ENCODE peak calls at places on chromosomes 2 and 18, in seven cellular contexts. X is HFFc6; R is fibroblast of pulmonary artery; I is naive thymus-derived CD4-positive, alpha-beta T cell; U is ascending aorta; H is naive B cell; Z is iris pigment epithelial cell. D is an unnamed sample.

GRCh38 chr2:42116195-42117181 is 52.7 kb upstream of the EML4 start:
- DNase-seq in H (no peak), X (peak), I (no peak), U (no peak), R (peak), Z (peak), D (no peak)

GRCh38 chr2:174145827-174146226 is 102.5 kb downstream of the OLA1 start:
- DNase-seq in H (no peak), U (no peak), Z (peak), I (no peak), X (no peak), R (peak), D (no peak)

GRCh38 chr18:56702946-56703345 is 51.8 kb downstream of the WDR7 start:
- DNase-seq in Z (peak), R (peak), U (no peak), X (peak), I (peak), H (peak), D (no peak)

GRCh38 chr2:233375490-233376314 is 21.4 kb downstream of the DGKD start:
- DNase-seq in R (no peak), X (no peak), U (peak), Z (no peak), H (no peak), I (no peak), D (no peak)

GRCh38 chr2:29942711-29943110 is 21.3 kb upstream of the ALK start:
- DNase-seq in R (no peak), H (no peak), X (no peak), Z (no peak), I (no peak), U (no peak), D (no peak)

GRCh38 chr2:222483513-222484039 is 59.2 kb downstream of the SGPP2 start:
- DNase-seq in H (no peak), Z (no peak), R (no peak), I (no peak), X (no peak), U (no peak), D (no peak)

GRCh38 chr18:12317664-12318333 is 9.8 kb downstream of the TUBB6 start:
- DNase-seq in X (peak), H (peak), I (no peak), U (no peak), R (peak), Z (peak), D (no peak)

GRCh38 chr2:207091928-207092327 is 73.8 kb downstream of the KLF7 start:
- DNase-seq in H (no peak), X (no peak), R (no peak), Z (no peak), U (no peak), I (no peak), D (no peak)

GRCh38 chr18:8826971-8827370 is 121.6 kb downstream of the MTCL1 start:
- DNase-seq in X (no peak), Z (no peak), H (no peak), R (no peak), U (no peak), I (no peak), D (peak)

GRCh38 chr2:46460991-46461715 is 18.2 kb upstream of the TMEM247 start:
- DNase-seq in Z (peak), I (peak), U (peak), R (peak), X (peak), H (peak), D (peak)

GRCh38 chr2:225004531-225004930 is 37.7 kb downstream of the DOCK10 start:
- DNase-seq in U (no peak), R (peak), X (peak), I (no peak), H (no peak), Z (peak), D (no peak)

GRCh38 chr2:143730950-143731254 is 601.7 kb downstream of the ARHGAP15 start:
- DNase-seq in I (no peak), H (no peak), X (no peak), U (no peak), R (no peak), Z (no peak), D (no peak)

GRCh38 chr2:129192841-129193253 is 786.6 kb upstream of the RAB6C start:
- DNase-seq in U (no peak), H (no peak), Z (no peak), R (no peak), X (no peak), I (no peak), D (no peak)

GRCh38 chr2:169683425-169684134 is 10.6 kb downstream of the CFAP210 start:
- DNase-seq in Z (no peak), U (no peak), H (no peak), X (no peak), I (no peak), R (no peak), D (no peak)

GRCh38 chr2:232900811-232901701 is 31.0 kb downstream of the SNORC start:
- DNase-seq in I (no peak), Z (no peak), U (no peak), R (no peak), H (no peak), X (no peak), D (no peak)

GRCh38 chr18:23158884-23159820 is 23.9 kb downstream of the CABLES1 start:
- DNase-seq in I (no peak), X (no peak), R (no peak), Z (no peak), U (no peak), H (no peak), D (no peak)

GRCh38 chr2:97936199-97936598 is 59.5 kb downstream of the TMEM131 start:
- DNase-seq in H (no peak), U (no peak), Z (peak), R (no peak), X (no peak), I (no peak), D (no peak)

GRCh38 chr18:63177822-63178525 is 141.6 kb downstream of the BCL2 start:
- DNase-seq in I (no peak), U (no peak), X (no peak), R (no peak), Z (no peak), H (no peak), D (no peak)

GRCh38 chr2:234329202-234329930 is 167.5 kb downstream of the ARL4C start:
- DNase-seq in R (no peak), Z (no peak), I (no peak), U (no peak), H (no peak), X (no peak), D (no peak)

GRCh38 chr2:32061973-32062861 is 1.1 kb upstream of the SPAST start:
- DNase-seq in H (peak), R (peak), U (peak), Z (peak), I (peak), X (no peak), D (no peak)

GRCh38 chr18:3248062-3248669 is 565 bp downstream of the MYL12A start:
- DNase-seq in Z (peak), R (peak), H (no peak), U (peak), X (no peak), I (no peak), D (no peak)